ENCODE peak calls at places on chromosomes 16 and 17, in four cellular contexts. E, K, P and V are unnamed samples.

GRCh38 chr16:89216315-89217137 is 977 bp upstream of the ZNF778 start:
- DNase-seq in E (no peak), P (no peak), K (peak; percentile 76), V (no peak)

GRCh38 chr17:57051886-57052342 is 33.1 kb upstream of the AKAP1 start:
- DNase-seq in P (no peak), K (no peak), E (no peak), V (no peak)

GRCh38 chr17:66373944-66374817 is 71.8 kb downstream of the PRKCA start:
- DNase-seq in E (peak; percentile 15), K (no peak), P (no peak), V (no peak)

GRCh38 chr17:55458977-55459376 is 37.3 kb upstream of the MMD start:
- DNase-seq in K (no peak), E (no peak), P (no peak), V (no peak)

GRCh38 chr16:87507351-87508069 is 14.7 kb upstream of the ZCCHC14 start:
- DNase-seq in E (no peak), K (no peak), P (no peak), V (no peak)

GRCh38 chr17:36594626-36595401 is 3.1 kb downstream of the DHRS11 start:
- DNase-seq in P (no peak), K (no peak), E (no peak), V (no peak)

GRCh38 chr17:45231481-45232116 is 9.9 kb downstream of the FMNL1 start:
- DNase-seq in K (no peak), P (no peak), E (no peak), V (no peak)

GRCh38 chr17:77424585-77425344 is 284.0 kb downstream of the SEC14L1 start:
- DNase-seq in E (peak; percentile 31), K (peak; percentile 94), P (peak; percentile 97), V (no peak)

GRCh38 chr17:36112572-36112971 is 8.9 kb downstream of the CCL4 start:
- DNase-seq in E (no peak), P (no peak), K (no peak), V (no peak)

GRCh38 chr17:57948555-57949420 is 6.4 kb downstream of the CUEDC1 start:
- DNase-seq in K (no peak), E (no peak), P (no peak), V (no peak)

GRCh38 chr16:56357291-56357764 is 68.0 kb downstream of the AMFR start:
- DNase-seq in K (peak; percentile 19), E (no peak), P (no peak), V (no peak)

GRCh38 chr16:24815052-24815451 is 30.7 kb upstream of the SLC5A11 start:
- DNase-seq in E (no peak), P (no peak), K (no peak), V (no peak)

GRCh38 chr16:85449885-85450245 is 163.3 kb upstream of the GSE1 start:
- DNase-seq in E (no peak), P (no peak), K (no peak), V (no peak)

GRCh38 chr17:75073618-75074047 is 14.1 kb upstream of the SLC16A5 start:
- DNase-seq in K (no peak), E (no peak), P (no peak), V (no peak)

GRCh38 chr16:86926695-86927094 is 348.3 kb downstream of the FOXL1 start:
- DNase-seq in P (no peak), E (no peak), K (no peak), V (no peak)

GRCh38 chr17:19312406-19312805 is 50.1 kb downstream of the B9D1 start:
- DNase-seq in P (no peak), E (no peak), K (no peak), V (no peak)

GRCh38 chr17:71033336-71033735 is 864.0 kb downstream of the KCNJ2 start:
- DNase-seq in K (no peak), E (no peak), P (no peak), V (no peak)

GRCh38 chr16:22001591-22001990 is 675 bp upstream of the PDZD9 start:
- DNase-seq in E (no peak), K (no peak), P (no peak), V (no peak)

GRCh38 chr17:13642188-13642587 is 40.5 kb upstream of the HS3ST3A1 start:
- DNase-seq in P (no peak), K (no peak), E (no peak), V (no peak)

GRCh38 chr16:89347807-89348206 is 130.3 kb downstream of the ZNF778 start:
- DNase-seq in K (no peak), E (no peak), P (no peak), V (no peak)

GRCh38 chr17:32583053-32583452 is 96.3 kb downstream of the CDK5R1 start:
- DNase-seq in E (no peak), K (no peak), P (no peak), V (no peak)

GRCh38 chr17:74601944-74602572 is 10.0 kb upstream of the CD300LD start:
- DNase-seq in E (no peak), P (no peak), K (no peak), V (no peak)

GRCh38 chr16:65658339-65659275 is 536.7 kb upstream of the CDH11 start:
- DNase-seq in K (peak; percentile 20), P (no peak), E (no peak), V (no peak)

GRCh38 chr16:87515475-87516330 is 22.9 kb upstream of the ZCCHC14 start:
- DNase-seq in K (no peak), E (no peak), P (no peak), V (no peak)

GRCh38 chr16:31141489-31142108 is 6.1 kb upstream of the PRSS8 start:
- DNase-seq in E (no peak), P (no peak), K (peak; percentile 54), V (peak; percentile 92)

GRCh38 chr16:50942143-50942542 is 200.3 kb downstream of the CYLD start:
- DNase-seq in E (no peak), K (no peak), P (no peak), V (no peak)

GRCh38 chr17:27550974-27551505 is 79.9 kb upstream of the LGALS9 start:
- DNase-seq in P (no peak), E (no peak), K (no peak), V (no peak)

GRCh38 chr16:31182391-31182790 is 2.5 kb downstream of the FUS start:
- DNase-seq in K (no peak), E (no peak), P (no peak), V (no peak)

GRCh38 chr16:66512589-66513404 is 37.1 kb downstream of the TK2 start:
- DNase-seq in P (no peak), E (no peak), K (no peak), V (no peak)

GRCh38 chr17:76709077-76709950 is 1.5 kb downstream of the MXRA7 start:
- DNase-seq in P (peak; percentile 96), K (peak; percentile 91), E (no peak), V (no peak)

GRCh38 chr16:23801387-23801786 is 34.4 kb upstream of the PRKCB start:
- DNase-seq in K (peak; percentile 26), E (peak; percentile 1), P (no peak), V (no peak)

GRCh38 chr17:38459556-38459955 is 31.3 kb downstream of the ARHGAP23 start:
- DNase-seq in K (no peak), E (no peak), P (no peak), V (no peak)

DNA sequence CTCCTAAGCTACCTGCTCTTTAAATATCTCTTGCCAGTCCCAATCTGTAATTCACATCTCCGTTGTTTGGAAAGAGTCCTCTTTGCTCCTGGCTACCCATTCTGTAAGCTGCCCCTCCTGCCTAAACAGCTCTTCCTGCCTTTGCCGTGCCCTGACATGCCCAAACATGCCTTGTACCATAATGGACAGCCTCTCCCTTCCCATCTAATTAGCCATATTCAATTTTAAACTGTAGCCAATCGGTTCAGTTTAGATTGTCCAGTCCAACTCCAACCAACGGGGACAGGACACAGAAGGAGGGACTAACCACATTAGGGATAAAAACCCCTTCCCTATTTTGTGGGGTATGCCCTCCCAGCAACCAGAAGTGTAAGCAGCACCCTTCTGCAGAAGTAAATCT is 30.6 kb upstream of the CLEC3A start:
- DNase-seq in K (no peak), P (no peak), E (no peak), V (no peak)
- H3K27ac ChIP-seq in K (no peak overlapping the region), P (no peak overlapping the region), E (no peak overlapping the region), V (no peak overlapping the region)

GRCh38 chr17:80559688-80560290 is 15.2 kb downstream of the RPTOR start:
- DNase-seq in K (no peak), P (no peak), E (no peak), V (no peak)
- H3K27ac ChIP-seq in K (no peak overlapping the region), P (no peak overlapping the region), E (no peak overlapping the region), V (no peak overlapping the region)

GRCh38 chr16:10611825-10612342 is 31.5 kb upstream of the EMP2 start:
- DNase-seq in E (no peak), K (no peak), P (no peak), V (no peak)

GRCh38 chr16:10607157-10607556 is 26.8 kb upstream of the EMP2 start:
- DNase-seq in E (no peak), K (no peak), P (no peak), V (no peak)

GRCh38 chr16:10610499-10611184 is 30.2 kb upstream of the EMP2 start:
- DNase-seq in K (no peak), P (no peak), E (no peak), V (no peak)

GRCh38 chr16:10608687-10609409 is 28.4 kb upstream of the EMP2 start:
- DNase-seq in K (peak; percentile 41), P (no peak), E (no peak), V (no peak)

DNA sequence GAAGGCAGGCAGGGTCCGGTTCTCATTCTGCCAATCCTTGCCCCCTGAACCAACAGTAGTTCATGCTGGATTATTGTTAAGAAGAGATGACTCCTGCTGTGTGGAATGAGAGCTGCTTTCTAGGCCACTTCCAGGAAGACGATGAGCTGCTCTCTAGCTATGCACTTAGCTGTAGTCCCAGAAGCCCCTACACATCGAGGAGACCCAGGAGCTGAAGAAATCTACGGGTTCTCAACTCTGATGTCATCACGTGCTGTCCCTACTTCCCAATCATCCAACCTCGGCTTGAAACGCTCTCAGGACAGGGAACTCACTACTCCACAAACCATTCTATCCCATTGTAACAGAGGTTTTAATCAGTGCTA is 29.0 kb upstream of the EMP2 start:
- DNase-seq in E (no peak), P (no peak), K (peak; percentile 18), V (no peak)
- H3K27ac ChIP-seq in E (no peak overlapping the region), P (no peak overlapping the region), K (no peak overlapping the region), V (no peak overlapping the region)

DNA sequence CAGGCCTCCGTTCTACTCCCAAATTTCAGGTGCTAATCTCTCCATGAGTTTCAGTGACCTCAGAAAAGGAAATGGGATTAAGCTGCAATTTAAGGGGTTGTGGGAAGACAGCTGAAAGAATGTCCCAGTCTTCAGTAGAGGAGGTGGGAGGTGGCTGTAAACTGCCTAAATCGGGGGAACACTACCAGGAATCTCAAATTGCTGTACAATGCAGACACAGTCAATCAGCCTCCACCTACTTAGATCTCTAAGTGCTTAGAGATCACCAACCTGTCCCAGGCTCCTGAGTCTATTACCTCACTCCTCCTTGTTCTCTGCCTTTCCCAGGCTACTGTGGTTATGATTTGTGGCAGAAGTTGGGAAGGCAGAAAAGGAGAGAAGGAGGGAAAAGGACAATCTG is 8.3 kb upstream of the TBX21 start:
- DNase-seq in E (no peak), K (no peak), P (no peak), V (no peak)
- H3K27ac ChIP-seq in E (no peak overlapping the region), K (no peak overlapping the region), P (no peak overlapping the region), V (no peak overlapping the region)

GRCh38 chr16:29899516-29900101 is at the start of gene SEZ6L2:
- DNase-seq in K (no peak), E (no peak), P (no peak), V (no peak)
- H3K27ac ChIP-seq in K (no peak within 1 kb of the TSS), E (peak within 1 kb of the TSS; percentile 99), P (no peak within 1 kb of the TSS), V (no peak within 1 kb of the TSS)